ENCODE peak calls at places on chromosomes 11 and 22, in nine cellular contexts. U is CD8-positive, alpha-beta T cell; N is adipocyte; M is tibial artery; Y is cardiac muscle cell; S is GM23338; Q is OCI-LY7; C is upper lobe of left lung; G is SJSA1. W is an unnamed sample.
A peak's percentile ranks its signal among the peaks of the same experiment; 100 is the strongest.

GRCh38 chr11:118437046-118437735 is 899 bp downstream of the KMT2A start:
- DNase-seq in U (peak; percentile 30), N (peak; percentile 68), M (peak; percentile 78), Y (peak; percentile 61), S (peak; percentile 78), Q (peak; percentile 53), C (peak; percentile 53), G (peak; percentile 46), W (peak; percentile 68)

GRCh38 chr11:20162824-20163777 is 2.8 kb upstream of the DBX1 start:
- DNase-seq in U (no peak), N (peak; percentile 53), M (no peak), Y (peak; percentile 75), S (peak; percentile 77), Q (no peak), C (no peak), G (no peak), W (no peak)

GRCh38 chr11:11446967-11447366 is 93.9 kb upstream of the CSNK2A3 start:
- DNase-seq in U (no peak), N (no peak), M (no peak), Y (no peak), S (no peak), Q (no peak), C (no peak), G (no peak), W (no peak)

GRCh38 chr22:24060375-24060788 is 49.3 kb downstream of the CABIN1 start:
- DNase-seq in U (no peak), N (peak; percentile 87), M (no peak), Y (no peak), S (no peak), Q (no peak), C (no peak), G (peak; percentile 61), W (no peak)

GRCh38 chr11:12690663-12691062 is 16.4 kb downstream of the TEAD1 start:
- DNase-seq in U (no peak), N (no peak), M (no peak), Y (no peak), S (no peak), Q (no peak), C (no peak), G (no peak), W (no peak)

GRCh38 chr22:47587361-47587760 is 824.9 kb downstream of the TBC1D22A start:
- DNase-seq in U (no peak), N (no peak), M (peak; percentile 33), Y (no peak), S (no peak), Q (no peak), C (no peak), G (no peak), W (peak; percentile 18)

GRCh38 chr11:19345848-19346681 is 105.3 kb upstream of the E2F8 start:
- DNase-seq in U (no peak), N (no peak), M (no peak), Y (peak; percentile 56), S (peak; percentile 58), Q (peak; percentile 16), C (no peak), G (no peak), W (no peak)

GRCh38 chr11:128860571-128861361 is 6.3 kb downstream of the KCNJ1 start:
- DNase-seq in U (no peak), N (peak; percentile 85), M (no peak), Y (no peak), S (no peak), Q (no peak), C (no peak), G (peak; percentile 63), W (no peak)

GRCh38 chr11:2513441-2513840 is 68.6 kb downstream of the KCNQ1 start:
- DNase-seq in U (no peak), N (no peak), M (peak; percentile 39), Y (no peak), S (no peak), Q (no peak), C (no peak), G (peak; percentile 41), W (peak; percentile 56)

GRCh38 chr11:118910309-118911112 is 15.2 kb downstream of the BCL9L start:
- DNase-seq in U (no peak), N (peak; percentile 93), M (peak; percentile 92), Y (peak; percentile 88), S (peak; percentile 92), Q (no peak), C (peak; percentile 85), G (peak; percentile 83), W (peak; percentile 91)

GRCh38 chr11:82732734-82733443 is 775 bp downstream of the FAM181B start:
- DNase-seq in U (no peak), N (peak; percentile 14), M (no peak), Y (peak; percentile 43), S (peak; percentile 60), Q (no peak), C (no peak), G (no peak), W (peak; percentile 63)

GRCh38 chr22:37011472-37011871 is 7.8 kb downstream of the TST start:
- DNase-seq in U (no peak), N (no peak), M (no peak), Y (no peak), S (no peak), Q (no peak), C (no peak), G (no peak), W (peak; percentile 12)

GRCh38 chr22:36365020-36365411 is 22.8 kb downstream of the MYH9 start:
- DNase-seq in U (peak; percentile 71), N (peak; percentile 81), M (peak; percentile 93), Y (no peak), S (no peak), Q (no peak), C (peak; percentile 86), G (peak; percentile 97), W (no peak)

GRCh38 chr11:115226556-115226955 is 277.7 kb downstream of the CADM1 start:
- DNase-seq in U (no peak), N (peak; percentile 1), M (no peak), Y (peak; percentile 42), S (peak; percentile 91), Q (no peak), C (no peak), G (peak; percentile 85), W (no peak)

GRCh38 chr11:87661270-87661669 is 514.0 kb downstream of the RAB38 start:
- DNase-seq in U (no peak), N (no peak), M (no peak), Y (no peak), S (no peak), Q (no peak), C (no peak), G (no peak), W (no peak)

GRCh38 chr11:96265236-96265737 is 77.7 kb downstream of the MAML2 start:
- DNase-seq in U (no peak), N (no peak), M (no peak), Y (no peak), S (no peak), Q (no peak), C (no peak), G (no peak), W (no peak)
- H3K4me1 ChIP-seq in U (peaks cover 59% of the 10 kb centered on the region), N (peaks cover 47% of the 10 kb centered on the region), M (no peaks in the 10 kb centered on the region), Y (peaks cover 9% of the 10 kb centered on the region), S (peaks cover 9% of the 10 kb centered on the region), Q (peaks cover 16% of the 10 kb centered on the region), C (peaks cover 48% of the 10 kb centered on the region), G (peaks cover 25% of the 10 kb centered on the region), W (peaks cover 48% of the 10 kb centered on the region)

GRCh38 chr11:1337647-1338007 is 28.2 kb upstream of the TOLLIP start:
- DNase-seq in U (no peak), N (no peak), M (peak; percentile 63), Y (no peak), S (peak; percentile 20), Q (no peak), C (no peak), G (no peak), W (no peak)
- H3K4me3 ChIP-seq in U (no peak overlapping the region), N (no peak overlapping the region), M (peak overlapping the region; percentile 76), Y (no peak overlapping the region), S (peak overlapping the region; percentile 57), Q (no peak overlapping the region), C (no peak overlapping the region), G (no peak overlapping the region), W (no peak overlapping the region)

GRCh38 chr22:28981818-28982499 is 79.7 kb downstream of the C22orf31 start:
- DNase-seq in U (no peak), N (no peak), M (no peak), Y (no peak), S (no peak), Q (no peak), C (no peak), G (no peak), W (no peak)

GRCh38 chr22:28984482-28985158 is 77.0 kb downstream of the C22orf31 start:
- DNase-seq in U (no peak), N (no peak), M (no peak), Y (no peak), S (no peak), Q (no peak), C (no peak), G (no peak), W (no peak)

GRCh38 chr22:28983190-28983589 is 78.4 kb downstream of the C22orf31 start:
- DNase-seq in U (no peak), N (no peak), M (no peak), Y (no peak), S (no peak), Q (no peak), C (no peak), G (no peak), W (no peak)

GRCh38 chr22:28985581-28986290 is 75.9 kb downstream of the C22orf31 start:
- DNase-seq in U (no peak), N (no peak), M (no peak), Y (no peak), S (no peak), Q (no peak), C (no peak), G (no peak), W (no peak)

GRCh38 chr22:28983788-28984441 is 77.7 kb downstream of the C22orf31 start:
- DNase-seq in U (no peak), N (no peak), M (no peak), Y (no peak), S (no peak), Q (no peak), C (peak; percentile 71), G (no peak), W (no peak)
- H3K4me1 ChIP-seq in U (no peaks in the 10 kb centered on the region), N (peaks cover 64% of the 10 kb centered on the region), M (no peaks in the 10 kb centered on the region), Y (peaks cover 54% of the 10 kb centered on the region), S (peaks cover 52% of the 10 kb centered on the region), Q (no peaks in the 10 kb centered on the region), C (peaks cover 47% of the 10 kb centered on the region), G (peaks cover 2% of the 10 kb centered on the region), W (peaks cover 40% of the 10 kb centered on the region)

DNA sequence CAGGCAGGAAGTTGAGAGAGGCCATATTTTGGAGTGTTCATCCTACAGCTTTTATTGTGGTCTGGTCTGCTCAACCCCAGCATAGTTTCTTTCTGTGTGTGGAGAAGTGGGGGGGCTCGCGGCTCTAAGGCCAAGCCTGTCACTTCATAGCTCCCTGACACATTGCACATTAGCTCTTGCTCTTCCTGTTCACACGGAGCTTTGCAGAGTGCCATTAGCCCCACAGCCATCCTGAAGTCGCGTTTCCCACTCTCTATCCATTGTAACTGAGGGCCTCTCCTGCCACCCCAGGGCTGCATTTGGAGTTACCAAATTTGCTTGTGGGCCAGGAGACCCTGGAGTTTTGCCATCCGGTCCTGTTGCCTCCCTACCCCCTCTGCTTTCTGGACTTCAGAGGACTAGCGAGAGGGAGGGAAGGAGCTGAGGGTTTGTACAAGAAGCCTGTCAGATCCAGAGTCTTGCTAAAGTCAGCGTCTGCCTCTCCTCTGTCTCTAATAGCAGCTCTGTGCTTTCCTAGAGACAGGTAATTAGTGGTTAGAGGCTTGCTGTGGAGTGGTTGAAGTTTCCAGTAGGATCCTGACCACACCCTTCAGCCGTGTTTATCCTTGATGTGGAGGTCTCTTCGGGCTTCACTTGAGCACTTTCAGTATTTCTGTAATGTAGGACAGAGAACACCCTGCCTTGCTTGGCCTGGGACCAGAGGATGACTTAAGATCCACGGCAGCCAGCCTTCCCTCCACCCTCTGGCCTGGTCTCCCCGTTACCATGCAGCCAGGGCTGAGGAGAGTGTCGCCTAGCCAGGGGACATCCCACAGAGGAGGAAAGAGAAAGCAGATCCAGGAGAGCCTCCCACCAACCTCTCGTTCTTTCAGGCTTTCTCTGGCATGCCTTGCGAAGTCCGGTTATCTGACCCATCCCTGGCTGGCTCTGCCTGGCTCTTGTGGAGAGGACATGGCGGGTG is 14.1 kb downstream of the DCPS start:
- DNase-seq in U (no peak), N (peak; percentile 87), M (peak; percentile 85), Y (no peak), S (no peak), Q (no peak), C (no peak), G (peak; percentile 59), W (peak; percentile 71)
- H3K4me3 ChIP-seq in U (peak overlapping the region; percentile 14), N (peak overlapping the region; percentile 65), M (peak overlapping the region; percentile 44), Y (no peak overlapping the region), S (no peak overlapping the region), Q (no peak overlapping the region), C (no peak overlapping the region), G (no peak overlapping the region), W (no peak overlapping the region)

W was measured in upper lobe of right lung.